ENCODE peak calls at places on chromosomes 12 and 14, in seven cellular contexts. O, C, B, R, L, H and P are unnamed samples.
A peak's percentile ranks its signal among the peaks of the same experiment; 100 is the strongest.

GRCh38 chr12:100959481-100959880 is 164.9 kb downstream of the ANO4 start:
- DNase-seq in O (no peak), C (no peak), B (no peak), R (peak; percentile 15), L (no peak), H (no peak), P (no peak)

GRCh38 chr14:88825078-88825458 is 617 bp downstream of the TTC8 start:
- DNase-seq in O (no peak), C (no peak), B (no peak), R (peak; percentile 35), L (no peak), H (no peak), P (no peak)

GRCh38 chr14:42884100-42884499 is 1277.4 kb downstream of the LRFN5 start:
- DNase-seq in O (no peak), C (no peak), B (no peak), R (peak; percentile 0), L (no peak), H (no peak), P (no peak)

GRCh38 chr14:91511014-91511466 is 930 bp upstream of the PPP4R3A start:
- DNase-seq in O (no peak), C (no peak), B (no peak), R (no peak), L (no peak), H (no peak), P (no peak)

GRCh38 chr12:111462134-111462821 is 56.6 kb downstream of the SH2B3 start:
- DNase-seq in O (no peak), C (no peak), B (no peak), R (no peak), L (no peak), H (no peak), P (no peak)

GRCh38 chr14:33573296-33573695 is 377.6 kb downstream of the EGLN3 start:
- DNase-seq in O (no peak), C (no peak), B (no peak), R (no peak), L (no peak), H (no peak), P (no peak)

GRCh38 chr14:102781063-102781462 is 3.8 kb downstream of the TRAF3 start:
- DNase-seq in O (no peak), C (no peak), B (no peak), R (no peak), L (no peak), H (peak; percentile 22), P (no peak)

GRCh38 chr14:106681161-106681955 is 1155.0 kb downstream of the TMEM121 start:
- DNase-seq in O (no peak), C (no peak), B (no peak), R (no peak), L (no peak), H (no peak), P (no peak)

GRCh38 chr12:8771072-8771471 is 51.3 kb upstream of the A2ML1 start:
- DNase-seq in O (no peak), C (no peak), B (no peak), R (no peak), L (no peak), H (no peak), P (no peak)

GRCh38 chr12:94783862-94784261 is 133.5 kb upstream of the TMCC3 start:
- DNase-seq in O (no peak), C (no peak), B (no peak), R (no peak), L (no peak), H (no peak), P (no peak)

GRCh38 chr14:69858801-69859200 is 20.4 kb upstream of the SMOC1 start:
- DNase-seq in O (no peak), C (no peak), B (no peak), R (no peak), L (no peak), H (no peak), P (no peak)

GRCh38 chr14:53355581-53356112 is 202.5 kb upstream of the DDHD1 start:
- DNase-seq in O (no peak), C (no peak), B (no peak), R (peak; percentile 82), L (no peak), H (peak; percentile 18), P (no peak)

GRCh38 chr14:90383731-90384542 is 12.9 kb upstream of the CALM1 start:
- DNase-seq in O (peak; percentile 37), C (peak; percentile 32), B (peak; percentile 79), R (peak; percentile 36), L (peak; percentile 65), H (peak; percentile 76), P (peak; percentile 48)

GRCh38 chr12:54035561-54036377 is 2.9 kb downstream of the HOXC5 start:
- DNase-seq in O (no peak), C (no peak), B (no peak), R (no peak), L (no peak), H (no peak), P (no peak)

GRCh38 chr12:127115468-127116035 is 1151.4 kb upstream of the TMEM132C start:
- DNase-seq in O (no peak), C (no peak), B (no peak), R (peak; percentile 9), L (no peak), H (peak; percentile 72), P (no peak)